ENCODE peak calls at places on chromosomes 1 and 21, in nine cellular contexts. K is right cardiac atrium; A is posterior cingulate gyrus; B is activated T-helper 1 cell treated with anti-CD3 and anti-CD28 coated beads, Interleukin-12 subunit alpha, Interleukin-12 subunit beta, Interleukin-2, Interleukin-4 antibody, amounts not matched to agents 30 ng/mL and 10 ng/mL and 1 ng/mL, durations not matched to agents 14 hours and 24 hours and 36 hours; N is M059J; D is colonic mucosa; Y is activated naive CD4-positive, alpha-beta T cell treated with Interleukin-2 at 50 U/mL for 16 hours; W is right atrium auricular region; E is NCI-H1105. S is an unnamed sample.

GRCh38 chr21:36684957-36685714 is 13.8 kb upstream of the SIM2 start:
- DNase-seq in K (no peak), A (no peak), B (no peak), N (no peak), D (no peak), Y (no peak), W (no peak), E (no peak), S (no peak)

GRCh38 chr1:91795601-91796389 is 90.2 kb downstream of the TGFBR3 start:
- DNase-seq in K (no peak), A (no peak), B (no peak), N (peak), D (no peak), Y (no peak), W (no peak), E (no peak), S (no peak)

GRCh38 chr1:38541223-38541622 is 318.3 kb downstream of the RRAGC start:
- DNase-seq in K (no peak), A (no peak), B (no peak), N (peak), D (no peak), Y (no peak), W (no peak), E (no peak), S (no peak)

GRCh38 chr21:41397416-41397815 is 28.6 kb upstream of the MX1 start:
- DNase-seq in K (no peak), A (no peak), B (no peak), N (no peak), D (no peak), Y (no peak), W (peak), E (no peak), S (no peak)

GRCh38 chr1:73909043-73909567 is 288.9 kb downstream of the LRRIQ3 start:
- DNase-seq in K (no peak), A (no peak), B (no peak), N (no peak), D (no peak), Y (no peak), W (no peak), E (no peak), S (no peak)

GRCh38 chr1:32618673-32619221 is 31.6 kb downstream of the ZBTB8OS start:
- DNase-seq in K (no peak), A (no peak), B (no peak), N (no peak), D (no peak), Y (no peak), W (no peak), E (no peak), S (no peak)

GRCh38 chr1:182588460-182589396 is at the start of gene RNASEL:
- DNase-seq in K (peak), A (peak), B (peak), N (peak), D (peak), Y (peak), W (peak), E (no peak), S (peak)

GRCh38 chr1:114668784-114669561 is 876 bp downstream of the DENND2C start:
- DNase-seq in K (no peak), A (no peak), B (no peak), N (peak), D (no peak), Y (no peak), W (no peak), E (no peak), S (no peak)

GRCh38 chr1:87201768-87202167 is 126.9 kb upstream of the LMO4 start:
- DNase-seq in K (no peak), A (no peak), B (no peak), N (no peak), D (no peak), Y (no peak), W (no peak), E (no peak), S (no peak)

GRCh38 chr1:172657586-172657985 is 1.3 kb upstream of the FASLG start:
- DNase-seq in K (peak), A (no peak), B (no peak), N (no peak), D (no peak), Y (no peak), W (no peak), E (no peak), S (peak)

GRCh38 chr1:221801773-221802516 is 60.1 kb upstream of the DUSP10 start:
- DNase-seq in K (no peak), A (no peak), B (no peak), N (peak), D (no peak), Y (no peak), W (no peak), E (no peak), S (no peak)

S was measured in Right ventricle myocardium inferior.